ENCODE peak calls at places on chromosomes 6 and 20, in four cellular contexts. W is endothelial cell of umbilical vein, E is IMR-90, U is keratinocyte. Q is an unnamed sample.

GRCh38 chr6:24009319-24009718 is 116.7 kb upstream of the NRSN1 start:
- DNase-seq in W (no peak), E (no peak), U (no peak), Q (no peak)

GRCh38 chr20:48828734-48829460 is 1.1 kb upstream of the PREX1 start:
- DNase-seq in W (no peak), E (no peak), U (no peak), Q (no peak)

GRCh38 chr20:22335210-22335609 is 249.2 kb downstream of the FOXA2 start:
- DNase-seq in W (no peak), E (no peak), U (no peak), Q (no peak)

GRCh38 chr6:79630883-79631799 is at the start of gene SH3BGRL2:
- DNase-seq in W (peak; percentile 81), E (peak; percentile 59), U (no peak), Q (peak; percentile 83)

GRCh38 chr6:151286192-151286591 is 46.4 kb downstream of the AKAP12 start:
- DNase-seq in W (peak; percentile 54), E (peak; percentile 14), U (no peak), Q (no peak)

GRCh38 chr6:20310185-20310584 is 91.5 kb upstream of the E2F3 start:
- DNase-seq in W (no peak), E (no peak), U (no peak), Q (no peak)

GRCh38 chr20:58544891-58545290 is 29.7 kb upstream of the APCDD1L start:
- DNase-seq in W (no peak), E (no peak), U (no peak), Q (no peak)

GRCh38 chr20:16846011-16846410 is 97.9 kb downstream of the OTOR start:
- DNase-seq in W (no peak), E (peak; percentile 40), U (no peak), Q (peak; percentile 38)

GRCh38 chr6:111406200-111406711 is 76.8 kb downstream of the REV3L start:
- DNase-seq in W (no peak), E (no peak), U (no peak), Q (no peak)

GRCh38 chr6:118603372-118603771 is 48.0 kb downstream of the CEP85L start:
- DNase-seq in W (no peak), E (no peak), U (no peak), Q (no peak)

GRCh38 chr6:9744119-9744518 is 670.8 kb downstream of the TFAP2A start:
- DNase-seq in W (no peak), E (no peak), U (no peak), Q (no peak)

GRCh38 chr20:3082306-3082951 is 2.1 kb downstream of the AVP start:
- DNase-seq in W (no peak), E (no peak), U (no peak), Q (peak; percentile 53)

GRCh38 chr6:45991189-45991588 is 24.5 kb downstream of the CLIC5 start:
- DNase-seq in W (no peak), E (no peak), U (no peak), Q (no peak)

GRCh38 chr6:1745814-1746213 is 136.1 kb downstream of the FOXC1 start:
- DNase-seq in W (peak; percentile 38), E (no peak), U (no peak), Q (no peak)

GRCh38 chr20:49361872-49362663 is 84.2 kb upstream of the ZNFX1 start:
- DNase-seq in W (no peak), E (no peak), U (no peak), Q (no peak)

GRCh38 chr6:147075326-147075840 is 128.8 kb upstream of the STXBP5 start:
- DNase-seq in W (no peak), E (no peak), U (no peak), Q (no peak)

GRCh38 chr6:112331306-112331705 is 15.8 kb upstream of the RFPL4B start:
- DNase-seq in W (no peak), E (no peak), U (peak; percentile 40), Q (no peak)

GRCh38 chr6:168035661-168036616 is 38.5 kb downstream of the KIF25 start:
- DNase-seq in W (peak; percentile 14), E (peak; percentile 85), U (no peak), Q (no peak)
- H3K9ac ChIP-seq in W (peak overlapping the region; percentile 37), E (peak overlapping the region; percentile 88), U (peak overlapping the region; percentile 35), Q (peak overlapping the region; percentile 62)

GRCh38 chr20:37411408-37412306 is 65.7 kb downstream of the SRC start:
- DNase-seq in W (peak; percentile 43), E (no peak), U (no peak), Q (no peak)
- H3K4me3 ChIP-seq in W (no peak overlapping the region), E (peak overlapping the region; percentile 47), U (no peak overlapping the region), Q (peak overlapping the region; percentile 77)

DNA sequence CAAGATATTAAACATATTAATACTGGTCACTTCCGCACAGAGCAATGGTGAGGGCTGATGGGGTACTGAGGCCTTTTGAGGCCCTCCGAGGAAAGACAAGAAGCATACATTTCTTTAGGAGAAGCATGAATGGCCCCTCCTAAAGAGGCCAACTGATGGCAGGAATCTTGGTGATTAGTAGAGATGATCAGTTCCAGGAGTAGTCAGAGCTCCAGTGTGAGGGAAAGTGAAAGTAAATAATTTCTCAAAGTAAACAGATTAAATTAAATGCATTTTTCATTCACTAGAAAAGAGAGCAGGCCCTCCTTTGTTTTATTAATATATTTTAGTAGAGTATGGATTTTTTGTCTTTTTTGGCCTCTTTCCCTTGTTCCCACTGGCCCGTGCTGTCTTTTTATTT is 38.2 kb downstream of the NOX3 start:
- DNase-seq in W (no peak), E (peak; percentile 16), U (no peak), Q (peak; percentile 28)
- H3K9ac ChIP-seq in W (no peak overlapping the region), E (no peak overlapping the region), U (no peak overlapping the region), Q (peak overlapping the region; percentile 4)

GRCh38 chr20:47558295-47558694 is 56.6 kb downstream of the NCOA3 start:
- DNase-seq in W (no peak), E (no peak), U (no peak), Q (no peak)
- H3K4me3 ChIP-seq in W (no peak overlapping the region), E (no peak overlapping the region), U (no peak overlapping the region), Q (no peak overlapping the region)

GRCh38 chr6:125985522-125985921 is 818 bp upstream of the TRMT11 start:
- DNase-seq in W (no peak), E (no peak), U (no peak), Q (no peak)

GRCh38 chr6:125984311-125984710 is 2.0 kb upstream of the TRMT11 start:
- DNase-seq in W (no peak), E (peak; percentile 83), U (no peak), Q (peak; percentile 53)

GRCh38 chr6:125985967-125986294 is 409 bp upstream of the TRMT11 start:
- DNase-seq in W (no peak), E (no peak), U (no peak), Q (no peak)

GRCh38 chr6:125981566-125982185 is 4.7 kb upstream of the TRMT11 start:
- DNase-seq in W (no peak), E (peak; percentile 64), U (no peak), Q (peak; percentile 13)

DNA sequence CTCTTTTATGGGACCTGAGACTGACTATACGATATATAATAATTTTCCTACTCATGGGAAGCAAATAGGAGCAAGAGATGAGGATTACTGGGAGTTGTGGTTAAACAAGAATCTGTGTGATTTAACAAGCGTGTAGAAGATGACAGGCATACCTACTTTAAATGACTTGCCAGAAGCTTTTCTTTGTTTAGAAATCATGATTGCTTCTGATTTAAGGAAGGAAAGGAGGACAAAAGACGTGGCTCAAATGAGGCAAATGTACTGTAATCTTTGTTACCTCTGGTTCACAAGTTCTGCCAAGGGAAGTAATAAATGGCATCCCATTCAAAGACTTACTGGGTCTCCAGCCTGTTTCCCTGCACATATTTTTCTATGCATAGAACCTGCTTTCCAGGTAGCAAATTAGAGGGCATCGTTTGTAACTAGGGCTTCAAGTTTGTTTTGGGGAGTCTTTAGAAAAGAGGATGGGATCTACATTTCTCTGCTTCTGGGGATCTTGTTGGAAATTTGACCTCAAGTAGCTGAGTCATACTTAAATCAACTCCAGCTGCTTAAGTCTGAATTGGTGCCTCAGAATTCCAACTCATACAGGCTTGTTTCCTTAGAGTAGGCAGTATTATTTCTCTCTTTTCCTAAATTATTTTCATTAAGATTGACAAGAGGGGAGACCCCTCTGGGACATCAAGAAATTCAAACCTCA is 2.9 kb upstream of the TRMT11 start:
- DNase-seq in W (peak; percentile 18), E (peak; percentile 91), U (no peak), Q (peak; percentile 86)
- H3K9ac ChIP-seq in W (no peak overlapping the region), E (no peak overlapping the region), U (no peak overlapping the region), Q (no peak overlapping the region)

DNA sequence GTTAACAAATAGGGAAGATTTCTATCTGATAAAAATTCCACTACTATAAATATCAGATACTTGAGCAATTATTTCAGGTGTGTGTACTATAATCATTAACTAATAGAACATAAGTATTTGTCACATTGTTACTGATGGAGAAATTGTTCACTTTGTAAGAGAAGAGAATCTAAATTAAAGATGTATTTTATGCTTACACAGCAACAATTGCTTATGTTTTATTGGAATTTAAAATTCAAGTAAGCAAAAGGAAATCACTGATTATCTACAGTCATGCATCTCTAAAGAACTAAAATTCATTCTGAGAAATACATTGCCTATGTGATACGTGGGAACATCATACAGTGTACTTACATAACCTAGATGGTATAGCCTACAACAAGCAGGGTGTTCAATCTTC is 1590.9 kb downstream of the GRIK2 start:
- DNase-seq in W (no peak), E (no peak), U (no peak), Q (no peak)
- H3K4me3 ChIP-seq in W (no peak overlapping the region), E (no peak overlapping the region), U (no peak overlapping the region), Q (no peak overlapping the region)

Q was measured in adipocyte.